ENCODE peak calls at places on chromosome 10, in four cellular contexts. R is prostate gland, Z is transverse colon, T is ovary. C is an unnamed sample.

GRCh38 chr10:116985611-116986010 is 19.4 kb downstream of the SHTN1 start:
- DNase-seq in R (no peak), Z (no peak), T (no peak), C (no peak)

GRCh38 chr10:6576326-6576725 is 3.8 kb downstream of the PRKCQ start:
- DNase-seq in R (no peak), Z (no peak), T (no peak), C (no peak)

GRCh38 chr10:29102233-29102632 is 186.6 kb upstream of the LYZL1 start:
- DNase-seq in R (peak), Z (no peak), T (no peak), C (peak)

GRCh38 chr10:7606977-7607404 is 59.8 kb downstream of the ITIH5 start:
- DNase-seq in R (no peak), Z (no peak), T (no peak), C (no peak)

GRCh38 chr10:130816116-130816901 is 495.2 kb downstream of the TCERG1L start:
- DNase-seq in R (no peak), Z (no peak), T (no peak), C (no peak)

GRCh38 chr10:95360122-95360715 is 69.4 kb upstream of the PDLIM1 start:
- DNase-seq in R (no peak), Z (no peak), T (no peak), C (no peak)

GRCh38 chr10:101545898-101546297 is 42.2 kb downstream of the POLL start:
- DNase-seq in R (no peak), Z (no peak), T (no peak), C (no peak)

GRCh38 chr10:12400266-12400931 is 51.1 kb downstream of the CAMK1D start:
- DNase-seq in R (no peak), Z (no peak), T (no peak), C (no peak)

GRCh38 chr10:11242443-11243386 is 225.0 kb downstream of the CELF2 start:
- DNase-seq in R (no peak), Z (peak), T (peak), C (no peak)

GRCh38 chr10:104259456-104259855 is 4.8 kb downstream of the GSTO1 start:
- DNase-seq in R (no peak), Z (no peak), T (no peak), C (no peak)
- TF ChIP-seq POLR2A in R (no peak), Z (no peak), T (no peak), C (no peak)

DNA sequence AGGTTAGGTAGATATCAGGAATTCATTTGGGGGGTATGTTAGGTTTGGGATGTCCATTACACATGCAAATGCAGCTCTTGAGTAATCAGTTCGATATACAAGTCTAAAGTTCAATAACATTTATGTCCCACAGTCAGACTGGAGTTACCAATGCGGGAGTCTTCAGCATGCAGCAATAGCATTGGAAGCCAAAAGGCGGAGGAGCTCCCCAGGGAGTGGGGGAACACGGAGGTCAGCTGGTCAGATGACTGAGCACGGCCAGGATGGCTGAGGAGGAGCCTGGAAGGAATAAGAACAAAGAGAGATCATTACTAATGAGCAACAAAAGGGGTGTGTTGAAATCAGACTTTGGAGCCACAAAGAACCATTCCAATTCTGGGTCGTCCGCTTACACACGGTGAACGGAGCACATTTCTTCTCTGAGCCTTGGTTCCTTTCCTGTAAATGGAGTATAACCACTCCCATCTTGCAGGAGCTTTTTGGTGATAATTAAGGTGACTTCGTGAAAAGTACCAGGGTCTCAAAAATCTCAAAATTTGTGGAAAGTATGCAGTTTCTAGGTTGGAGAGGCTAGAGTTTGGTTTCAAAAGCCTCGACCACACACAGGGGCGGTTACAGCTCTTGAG is 472 bp upstream of the ZNF22 start:
- DNase-seq in R (no peak), Z (peak), T (peak), C (peak)
- TF ChIP-seq POLR2A in R (no peak), Z (peak), T (no peak), C (no peak)

DNA sequence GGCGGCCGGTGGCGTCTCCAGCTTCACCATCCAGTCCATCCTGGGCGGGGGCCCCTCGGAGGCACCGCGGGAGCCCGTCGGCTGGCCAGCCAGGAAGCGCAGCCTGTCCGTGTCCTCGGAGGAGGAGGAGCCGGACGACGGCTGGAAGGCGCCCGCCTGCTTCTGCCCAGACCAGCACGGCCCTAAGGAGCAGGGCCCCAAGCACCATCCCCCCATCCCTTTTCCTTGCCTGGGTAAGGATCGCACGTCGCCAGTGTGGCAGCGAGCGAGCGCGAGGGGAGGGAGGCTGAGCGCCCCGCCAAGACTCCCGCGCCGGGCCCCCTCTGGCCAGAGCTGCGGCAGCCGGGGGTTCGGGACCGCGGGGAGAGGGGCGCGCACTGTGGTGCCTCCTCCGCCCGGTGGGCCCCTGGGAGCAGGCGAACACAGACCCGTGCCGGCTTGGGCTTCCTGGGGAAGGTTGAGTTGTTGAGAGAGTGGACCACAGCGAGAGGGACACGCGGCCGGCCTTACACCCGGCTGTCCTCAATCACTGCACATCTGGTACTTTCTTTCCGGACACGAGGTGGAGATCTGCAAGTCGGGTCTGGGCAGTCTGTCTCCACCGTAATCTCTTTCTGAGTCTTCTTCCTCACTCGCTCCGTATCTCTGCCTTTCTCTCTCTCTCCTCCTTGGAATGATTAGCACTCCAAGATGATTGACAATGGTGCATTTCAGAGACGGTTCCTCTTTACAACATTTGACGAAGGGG is 652 bp downstream of the HMX2 start:
- DNase-seq in R (no peak), Z (no peak), T (no peak), C (no peak)
- TF ChIP-seq POLR2A in R (no peak), Z (no peak), T (no peak), C (no peak)

GRCh38 chr10:100372415-100373297 is 25.6 kb downstream of the SCD start:
- DNase-seq in R (no peak), Z (no peak), T (no peak), C (no peak)

GRCh38 chr10:100368721-100369120 is 21.7 kb downstream of the SCD start:
- DNase-seq in R (no peak), Z (no peak), T (no peak), C (no peak)

GRCh38 chr10:100370561-100370975 is 23.5 kb downstream of the SCD start:
- DNase-seq in R (peak), Z (peak), T (no peak), C (peak)

GRCh38 chr10:100373298-100374136 is 26.5 kb downstream of the SCD start:
- DNase-seq in R (peak), Z (peak), T (peak), C (peak)

DNA sequence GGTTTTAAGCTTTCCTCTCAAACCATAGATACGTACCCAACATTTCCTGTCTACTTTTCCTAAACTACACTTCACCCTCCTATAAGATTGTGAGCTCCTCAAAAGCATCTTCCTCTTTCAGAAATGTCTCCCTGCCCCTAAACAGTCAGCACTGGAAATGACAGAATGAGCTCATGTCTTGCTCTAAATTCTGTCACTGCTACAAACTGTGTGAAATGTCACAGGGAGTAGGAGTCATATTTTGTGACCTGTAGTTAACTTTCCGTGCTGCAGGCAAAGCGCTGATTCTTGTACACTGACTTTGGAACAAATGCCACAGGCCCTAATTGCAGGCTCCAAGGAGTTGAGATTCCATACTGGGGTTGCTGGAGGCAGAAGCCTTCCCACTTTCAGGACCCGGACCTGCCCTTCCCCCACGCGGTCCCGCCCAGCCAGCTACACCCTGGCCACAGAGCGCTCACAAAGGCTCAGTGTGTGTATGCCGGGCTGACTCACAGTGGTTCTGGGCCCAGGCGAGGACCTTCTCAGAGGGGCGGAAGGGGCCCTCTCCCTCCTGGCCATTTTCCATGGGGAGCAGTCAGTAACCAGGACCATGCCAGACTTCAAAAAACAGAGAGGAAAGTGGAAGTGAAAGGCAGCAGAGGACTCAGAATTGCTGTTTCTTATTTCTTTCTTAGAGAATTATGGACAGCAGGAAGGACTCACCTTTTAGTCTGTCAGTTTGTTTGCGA is 24.1 kb downstream of the SCD start:
- DNase-seq in R (peak), Z (peak), T (peak), C (peak)
- TF ChIP-seq POLR2A in R (peak), Z (peak), T (no peak), C (no peak)

DNA sequence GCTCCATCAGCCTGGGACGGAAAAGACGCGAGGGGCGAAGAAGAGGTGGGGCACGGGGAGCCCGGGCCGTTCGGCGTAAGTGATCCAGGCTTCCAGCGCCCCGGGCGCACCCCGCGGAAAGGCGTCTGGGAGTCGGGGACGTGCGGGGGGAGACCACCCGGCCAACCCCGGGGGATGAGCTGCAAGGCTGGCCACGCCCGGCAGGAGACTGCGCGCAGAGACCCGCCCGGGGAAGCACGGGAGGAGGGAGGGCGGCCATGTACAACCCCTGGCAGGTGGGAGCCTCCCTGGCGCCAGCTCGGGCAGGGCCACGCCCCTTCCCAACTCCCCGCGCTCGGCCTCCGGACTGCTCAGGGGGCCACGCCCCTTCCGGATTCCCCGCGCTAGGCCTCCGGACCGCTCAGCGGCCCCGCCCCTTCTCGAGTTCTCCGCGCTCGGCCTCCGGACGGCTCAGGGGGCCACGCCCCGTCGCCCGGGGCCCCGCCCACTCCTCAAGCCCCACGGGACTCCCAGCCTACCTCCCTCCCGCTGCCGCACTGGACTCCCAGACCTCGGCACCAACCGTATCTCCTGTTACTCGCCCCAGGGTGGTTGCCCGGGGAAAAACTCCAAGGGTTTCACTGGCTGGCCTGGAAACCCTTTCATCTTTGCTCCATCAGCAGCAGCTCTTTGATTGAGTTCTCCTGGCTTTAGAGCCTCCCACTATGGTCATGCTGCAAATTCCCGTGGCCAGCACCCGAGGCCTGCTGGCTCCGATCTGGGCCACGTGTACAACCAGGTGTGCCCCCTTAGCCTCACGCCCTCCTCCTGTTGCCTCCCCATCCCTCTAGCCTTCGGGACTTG is 284.4 kb downstream of the ZEB1 start:
- DNase-seq in R (peak), Z (peak), T (peak), C (peak)
- TF ChIP-seq POLR2A in R (peak), Z (peak), T (peak), C (peak)

DNA sequence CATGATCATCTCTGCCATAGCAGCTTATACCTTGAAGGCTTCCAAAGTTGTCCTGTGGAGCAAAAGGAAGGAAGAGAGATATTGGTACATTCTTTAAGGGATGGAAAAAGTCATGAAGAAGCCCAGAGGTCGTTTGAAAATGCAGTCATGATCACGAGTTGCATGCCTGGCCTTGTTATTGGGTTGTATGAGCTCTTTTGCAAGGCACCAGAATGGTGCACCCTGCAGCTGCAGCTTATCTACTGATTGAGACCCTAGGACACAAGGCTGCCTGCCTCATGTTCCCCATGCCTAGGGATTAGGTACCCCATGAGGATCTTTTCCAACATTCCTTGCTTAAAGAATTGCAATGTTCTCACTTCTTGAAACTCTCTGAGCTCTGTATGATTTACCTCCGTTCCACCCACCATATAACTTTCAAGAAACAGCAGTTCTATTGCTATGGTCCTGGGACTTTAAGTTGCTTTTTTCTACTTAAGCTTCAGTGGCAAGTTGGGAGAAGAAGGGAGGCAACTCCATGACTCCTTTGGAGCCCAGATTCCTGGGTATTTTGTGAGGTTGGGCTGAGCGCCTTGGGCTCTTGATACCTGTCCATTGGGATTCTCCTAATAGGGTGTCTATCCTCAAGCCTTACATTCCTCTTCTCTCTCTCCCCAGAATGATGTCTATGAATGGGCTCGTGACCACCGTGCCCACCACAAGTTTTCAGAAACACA is 6.9 kb downstream of the SCD start:
- DNase-seq in R (no peak), Z (no peak), T (no peak), C (no peak)
- TF ChIP-seq POLR2A in R (no peak), Z (no peak), T (no peak), C (no peak)

GRCh38 chr10:65894379-65894778 is 1031.5 kb upstream of the LRRTM3 start:
- DNase-seq in R (no peak), Z (no peak), T (no peak), C (no peak)

DNA sequence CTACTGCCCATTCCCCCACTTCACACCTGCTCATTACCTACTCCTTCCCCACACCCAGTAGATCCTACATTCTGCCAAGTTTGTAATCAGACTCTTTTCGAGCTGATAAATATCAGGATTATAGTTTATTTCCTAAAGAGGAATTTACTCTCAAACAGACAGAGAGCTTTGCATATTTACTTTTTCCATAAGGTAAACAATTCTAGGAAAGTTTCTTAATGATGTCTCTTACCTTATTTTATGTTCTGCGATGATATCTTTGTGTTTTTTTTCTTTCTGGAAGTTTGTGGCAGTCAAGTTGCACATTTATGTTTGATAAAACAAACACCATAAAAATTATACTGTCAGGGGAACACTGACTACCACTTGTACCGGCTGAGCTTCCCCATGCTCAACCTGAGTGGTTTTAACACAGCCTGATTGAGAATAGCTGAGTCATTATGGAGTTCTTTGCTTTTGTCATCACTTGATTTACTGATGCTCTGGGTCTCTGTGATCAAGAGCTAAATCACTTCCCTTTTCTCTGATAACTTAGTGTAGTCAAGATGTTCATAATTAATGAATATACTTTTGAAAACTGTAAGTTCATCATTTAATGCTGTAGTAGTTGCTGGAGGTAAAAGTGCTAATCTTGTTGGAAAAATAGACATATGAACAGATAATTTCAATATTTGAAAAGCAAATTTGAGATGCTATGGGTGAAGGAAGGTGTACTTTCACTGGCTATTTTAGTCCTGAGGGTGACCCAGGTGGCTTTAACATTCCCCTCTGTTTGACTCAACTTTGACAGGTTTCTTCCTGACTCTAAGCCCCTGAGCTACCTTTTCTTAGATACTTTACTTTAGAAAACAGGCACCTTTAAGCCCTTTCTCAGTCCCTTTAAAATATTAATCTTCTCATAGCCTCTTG is 1034.5 kb upstream of the LRRTM3 start:
- DNase-seq in R (no peak), Z (no peak), T (no peak), C (no peak)
- TF ChIP-seq POLR2A in R (no peak), Z (no peak), T (no peak), C (no peak)

DNA sequence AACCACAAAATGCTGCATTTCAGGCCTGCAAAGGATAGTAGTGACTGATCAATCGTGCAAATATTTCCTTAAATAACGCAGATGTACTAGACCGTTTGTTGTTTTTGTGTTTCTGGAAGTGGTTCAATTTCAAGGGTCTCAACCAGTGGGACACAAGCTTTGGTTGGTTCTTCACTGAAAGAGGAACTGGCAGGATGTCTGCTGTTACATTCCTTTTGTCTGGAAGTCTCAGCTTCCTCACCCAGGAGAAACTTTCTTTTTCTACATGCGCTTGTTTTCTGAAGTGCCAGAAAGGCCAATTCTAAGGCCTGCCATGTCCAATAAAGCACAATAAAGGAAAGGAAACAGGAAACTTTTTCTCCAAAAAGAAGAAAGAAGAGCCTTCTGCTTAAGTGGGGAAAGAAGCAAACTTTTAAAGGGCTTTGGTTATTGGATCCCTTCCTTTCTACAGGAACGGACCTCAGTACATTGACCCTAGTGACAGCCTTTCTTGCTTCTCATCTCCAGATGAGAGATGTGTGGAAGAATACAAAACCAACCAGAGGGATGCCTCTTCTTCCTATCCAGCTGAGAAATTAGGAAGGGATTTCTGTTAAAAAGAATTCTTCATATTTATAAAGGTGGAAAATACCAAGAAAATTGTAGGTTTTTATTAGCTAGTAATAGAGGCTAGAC is 4.2 kb downstream of the DKK1 start:
- DNase-seq in R (no peak), Z (no peak), T (no peak), C (no peak)
- TF ChIP-seq POLR2A in R (no peak), Z (no peak), T (no peak), C (no peak)

GRCh38 chr10:112871021-112871420 is 79.0 kb upstream of the TCF7L2 start:
- DNase-seq in R (no peak), Z (no peak), T (no peak), C (no peak)

GRCh38 chr10:112872728-112873127 is 77.3 kb upstream of the TCF7L2 start:
- DNase-seq in R (no peak), Z (no peak), T (no peak), C (no peak)

GRCh38 chr10:112875474-112876267 is 74.4 kb upstream of the TCF7L2 start:
- DNase-seq in R (no peak), Z (peak), T (no peak), C (no peak)

GRCh38 chr10:112874982-112875381 is 75.1 kb upstream of the TCF7L2 start:
- DNase-seq in R (no peak), Z (no peak), T (no peak), C (no peak)

DNA sequence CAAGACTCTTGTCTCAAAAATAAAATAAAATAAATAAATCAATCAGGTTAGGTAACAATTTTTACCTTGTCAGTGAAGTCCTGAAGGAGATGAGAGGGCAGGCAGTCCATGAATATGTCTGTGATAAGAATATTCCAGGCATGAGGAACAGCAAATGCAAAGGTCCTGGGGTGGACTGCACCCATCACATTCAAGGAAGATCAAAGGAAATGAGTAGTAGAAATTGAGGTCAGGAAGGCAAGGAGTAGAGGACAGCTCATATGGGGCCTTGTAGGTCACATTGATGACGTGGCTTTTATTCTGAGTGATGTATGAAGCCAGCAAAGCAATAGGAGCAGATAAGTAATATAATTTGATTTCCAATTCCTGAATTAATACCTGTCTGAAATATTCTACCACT is 76.5 kb upstream of the TCF7L2 start:
- DNase-seq in R (no peak), Z (no peak), T (no peak), C (no peak)
- TF ChIP-seq POLR2A in R (no peak), Z (no peak), T (no peak), C (no peak)